ENCODE peak calls at places on chromosomes 3 and 15, in seven cellular contexts. V, Q, K, A, D, R and O are unnamed samples.
A peak's percentile ranks its signal among the peaks of the same experiment; 100 is the strongest.

GRCh38 chr3:89098964-89099585 is 8.3 kb upstream of the EPHA3 start:
- DNase-seq in V (peak; percentile 62), R (no peak), D (peak; percentile 22), A (peak; percentile 23), Q (peak; percentile 56), K (no peak), O (no peak)

GRCh38 chr15:25618161-25618560 is 179.3 kb upstream of the UBE3A start:
- DNase-seq in K (no peak), A (no peak), V (no peak), R (no peak), D (peak; percentile 66), Q (no peak), O (no peak)

GRCh38 chr3:7917443-7918151 is 584.0 kb upstream of the LMCD1 start:
- DNase-seq in V (no peak), D (no peak), Q (no peak), K (no peak), R (no peak), A (no peak), O (no peak)

GRCh38 chr3:58779934-58780333 is 113.4 kb upstream of the FAM3D start:
- DNase-seq in A (no peak), V (no peak), D (no peak), K (no peak), Q (no peak), R (no peak), O (no peak)

GRCh38 chr3:46668591-46668990 is 24.9 kb downstream of the ALS2CL start:
- DNase-seq in D (peak; percentile 13), V (peak; percentile 13), R (no peak), K (no peak), A (no peak), Q (no peak), O (no peak)

GRCh38 chr15:92797168-92798052 is 102.7 kb upstream of the CHD2 start:
- DNase-seq in A (no peak), K (no peak), R (no peak), Q (no peak), V (peak; percentile 85), D (peak; percentile 35), O (no peak)

GRCh38 chr3:36906504-36907149 is 38.2 kb downstream of the TRANK1 start:
- DNase-seq in K (no peak), R (no peak), D (no peak), V (peak; percentile 37), Q (no peak), A (no peak), O (no peak)

GRCh38 chr15:67130673-67131601 is 65.5 kb downstream of the SMAD3 start:
- DNase-seq in Q (no peak), K (no peak), A (no peak), R (no peak), D (peak; percentile 57), V (peak; percentile 53), O (no peak)

GRCh38 chr3:99012051-99012450 is 110.6 kb upstream of the DCBLD2 start:
- DNase-seq in K (no peak), A (no peak), R (no peak), D (no peak), Q (no peak), V (no peak), O (no peak)

GRCh38 chr3:123552095-123552714 is 32.6 kb downstream of the HACD2 start:
- DNase-seq in D (no peak), Q (no peak), A (no peak), R (no peak), K (no peak), V (no peak), O (no peak)

GRCh38 chr3:149908558-149908957 is 62.1 kb downstream of the PFN2 start:
- DNase-seq in R (no peak), D (no peak), A (no peak), Q (no peak), V (no peak), K (no peak), O (no peak)

GRCh38 chr15:66404532-66404931 is 17.8 kb downstream of the MAP2K1 start:
- DNase-seq in V (no peak), R (no peak), K (no peak), A (no peak), Q (no peak), D (peak; percentile 53), O (no peak)

GRCh38 chr3:188397766-188398705 is 244.1 kb downstream of the LPP start:
- DNase-seq in R (no peak), V (no peak), K (no peak), A (no peak), D (no peak), Q (no peak), O (no peak)

GRCh38 chr3:114558271-114558670 is 264.4 kb downstream of the TIGIT start:
- DNase-seq in A (no peak), K (no peak), R (no peak), D (no peak), V (peak; percentile 26), Q (no peak), O (no peak)

GRCh38 chr15:100241572-100242479 is 99.9 kb downstream of the ADAMTS17 start:
- DNase-seq in R (no peak), Q (no peak), K (peak; percentile 52), A (no peak), D (no peak), V (peak; percentile 44), O (peak; percentile 52)
- TF ChIP-seq CTCF in R (no peak), Q (no peak), K (peak; percentile 21), A (no peak), D (no peak), V (no peak), O (no peak)

DNA sequence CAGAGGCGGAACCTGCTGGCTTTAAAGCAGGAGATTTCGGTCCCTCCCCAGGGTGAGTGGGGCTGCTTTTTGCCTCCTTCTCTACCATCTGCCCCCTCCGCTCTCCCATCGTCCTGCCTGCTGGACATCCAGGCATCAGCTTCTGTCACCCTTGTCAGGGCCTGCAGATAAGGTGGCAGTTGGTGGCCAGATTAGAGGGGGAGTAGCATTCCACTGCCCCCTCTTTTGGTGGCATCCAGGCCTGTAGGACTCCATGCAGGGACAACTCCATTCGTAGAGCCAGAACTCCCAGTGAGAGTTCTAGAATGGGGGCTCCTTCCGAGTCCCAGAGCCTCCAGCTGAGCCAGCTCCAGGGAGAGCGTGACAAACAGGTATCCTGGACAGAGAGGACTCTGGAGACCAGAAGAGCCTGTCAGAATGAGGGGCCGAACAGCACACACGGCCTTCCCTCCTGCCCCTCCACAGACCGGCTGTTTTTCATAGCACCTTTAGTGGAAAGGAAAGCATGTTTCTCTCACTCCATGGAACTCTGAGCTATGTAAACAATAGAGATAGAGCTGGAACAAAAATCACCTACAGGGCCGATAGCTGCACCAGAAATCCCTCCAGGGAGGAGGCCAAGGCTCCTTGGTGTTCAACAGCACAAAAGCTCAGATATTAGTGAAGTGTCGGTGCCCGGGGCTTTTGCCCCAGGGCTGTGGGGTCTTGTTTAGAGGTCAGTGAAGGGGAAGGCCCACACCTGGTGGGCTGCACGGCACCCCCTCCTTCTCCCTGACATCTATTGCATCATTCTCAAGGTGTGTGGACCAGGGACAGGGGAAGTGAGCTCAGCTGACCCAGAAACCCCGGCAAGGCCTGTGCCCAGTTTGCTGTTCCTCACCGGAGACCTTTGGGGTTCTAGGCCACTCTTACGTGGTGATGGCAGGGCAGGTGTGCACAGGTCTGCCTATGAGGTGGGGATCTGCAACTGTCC is 34.2 kb downstream of the MAGEF1 start:
- DNase-seq in D (no peak), Q (no peak), R (no peak), K (no peak), A (no peak), V (no peak), O (no peak)
- H3K4me3 ChIP-seq in D (no peak overlapping the region), Q (no peak overlapping the region), R (no peak overlapping the region), K (no peak overlapping the region), A (no peak overlapping the region), V (no peak overlapping the region), O (no peak overlapping the region)

DNA sequence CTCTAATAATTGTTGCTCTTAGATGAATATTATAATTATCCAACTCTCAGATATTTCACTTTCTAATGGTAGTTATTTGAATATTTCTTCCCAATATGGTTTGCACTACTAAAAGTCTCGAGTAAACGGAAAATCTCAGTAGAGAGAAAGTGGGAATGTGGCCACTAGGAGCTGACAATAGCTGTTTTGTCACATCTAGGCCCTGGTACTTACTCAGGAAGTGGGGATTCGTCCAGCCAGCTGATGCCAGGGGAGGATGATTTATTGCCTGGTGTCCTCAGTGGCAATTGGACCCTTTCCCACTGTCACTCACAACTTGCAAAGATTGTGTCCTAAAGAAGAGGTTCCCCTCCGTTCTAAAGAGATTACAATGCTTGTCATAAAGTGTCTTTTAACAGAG is 320.9 kb downstream of the MECOM start:
- DNase-seq in V (no peak), D (no peak), A (no peak), Q (no peak), R (no peak), K (no peak), O (no peak)
- TF ChIP-seq CTCF in V (no peak), D (no peak), A (no peak), Q (no peak), R (no peak), K (no peak), O (no peak)

GRCh38 chr15:20386198-20386597 is 155.4 kb downstream of the GOLGA6L6 start:
- DNase-seq in Q (no peak), K (no peak), A (no peak), R (no peak), D (no peak), V (no peak), O (no peak)
- H3K4me3 ChIP-seq in Q (no peak overlapping the region), K (no peak overlapping the region), A (no peak overlapping the region), R (no peak overlapping the region), D (no peak overlapping the region), V (no peak overlapping the region), O (no peak overlapping the region)